ENCODE peak calls at places on chromosomes 13 and 19, in nine cellular contexts. E is psoas muscle; Y is progenitor cell of endocrine pancreas; X is LNCaP clone FGC; F is CD4-positive, alpha-beta T cell; V is RWPE1; T is foreskin fibroblast; D is esophagus muscularis mucosa; Q is IMR-90. H is an unnamed sample.

GRCh38 chr19:41238244-41238643 is 19.2 kb downstream of the AXL start:
- DNase-seq in Q (no peak), D (no peak), T (no peak), E (no peak), Y (no peak), V (no peak), X (no peak), F (no peak), H (no peak)

GRCh38 chr19:7772752-7773291 is 9.8 kb downstream of the CLEC4M start:
- DNase-seq in Q (no peak), V (peak), Y (no peak), F (no peak), E (no peak), D (no peak), T (peak), X (no peak), H (peak)

GRCh38 chr13:37910790-37911189 is 41.2 kb upstream of the TRPC4 start:
- DNase-seq in T (no peak), Y (no peak), E (no peak), V (no peak), X (no peak), F (no peak), Q (no peak), D (no peak), H (no peak)

GRCh38 chr19:33005440-33005839 is 33.4 kb downstream of the FAAP24 start:
- DNase-seq in T (no peak), Q (no peak), V (peak), E (no peak), F (no peak), D (no peak), X (peak), Y (no peak), H (no peak)

GRCh38 chr19:11806354-11807098 is 7.5 kb upstream of the ZNF440 start:
- DNase-seq in E (no peak), Q (no peak), X (no peak), T (no peak), Y (no peak), V (no peak), D (no peak), F (no peak), H (peak)

GRCh38 chr13:87821512-87821911 is 150.3 kb downstream of the SLITRK5 start:
- DNase-seq in Y (no peak), D (no peak), X (no peak), E (no peak), F (no peak), Q (no peak), T (no peak), V (no peak), H (no peak)

GRCh38 chr19:13037161-13037560 is 41.9 kb downstream of the NFIX start:
- DNase-seq in X (no peak), D (no peak), V (peak), E (peak), T (peak), Q (peak), F (no peak), Y (no peak), H (peak)

GRCh38 chr19:19459707-19460251 is 54.3 kb downstream of the GATAD2A start:
- DNase-seq in X (no peak), Q (peak), V (peak), E (peak), T (peak), F (peak), D (no peak), Y (no peak), H (peak)

GRCh38 chr19:46537136-46538097 is 41.8 kb upstream of the PNMA8B start:
- DNase-seq in Q (peak), Y (peak), E (peak), D (no peak), V (no peak), F (peak), T (peak), X (no peak), H (peak)

GRCh38 chr19:30516111-30516510 is 143.9 kb downstream of the ZNF536 start:
- DNase-seq in Q (no peak), V (no peak), F (no peak), T (no peak), X (no peak), Y (no peak), E (no peak), D (no peak), H (no peak)

GRCh38 chr19:19653597-19654147 is 9.8 kb downstream of the ATP13A1 start:
- DNase-seq in T (no peak), F (no peak), D (no peak), V (no peak), X (no peak), Y (no peak), E (no peak), Q (no peak), H (no peak)

GRCh38 chr19:46487802-46488445 is 7.7 kb downstream of the PNMA8B start:
- DNase-seq in F (peak), Q (peak), Y (peak), V (peak), T (peak), E (peak), X (peak), D (peak), H (peak)

GRCh38 chr19:49223472-49223871 is 65.9 kb downstream of the TRPM4 start:
- DNase-seq in X (no peak), Y (no peak), F (no peak), V (no peak), D (no peak), T (no peak), Q (no peak), E (no peak), H (no peak)

GRCh38 chr13:92807343-92807742 is 419.3 kb upstream of the GPC6 start:
- DNase-seq in Q (peak), F (no peak), X (peak), T (peak), D (no peak), Y (no peak), E (no peak), V (no peak), H (no peak)

GRCh38 chr13:67224148-67224846 is 5.8 kb downstream of the PCDH9 start:
- DNase-seq in T (peak), F (peak), V (peak), Q (peak), X (peak), E (peak), D (no peak), Y (no peak), H (peak)

GRCh38 chr19:10832659-10833296 is 3.2 kb downstream of the TMED1 start:
- DNase-seq in T (no peak), V (no peak), E (no peak), F (no peak), Q (no peak), D (no peak), X (no peak), Y (no peak), H (no peak)

GRCh38 chr19:36331353-36332228 is 47.4 kb downstream of the ZFP14 start:
- DNase-seq in T (peak), D (peak), Q (peak), Y (peak), X (peak), V (peak), E (peak), F (peak), H (peak)

GRCh38 chr13:49435992-49436391 is 7.9 kb downstream of the CAB39L start:
- DNase-seq in F (no peak), E (no peak), Q (peak), D (no peak), T (no peak), X (no peak), Y (no peak), V (no peak), H (peak)

GRCh38 chr19:42634409-42635232 is 39.9 kb upstream of the CEACAM8 start:
- DNase-seq in Y (no peak), V (peak), D (no peak), X (no peak), Q (peak), T (peak), E (no peak), F (peak), H (peak)

GRCh38 chr19:13082192-13083007 is 20.3 kb downstream of the LYL1 start:
- DNase-seq in X (no peak), V (no peak), T (peak), Y (no peak), Q (peak), D (no peak), F (no peak), E (no peak), H (peak)

GRCh38 chr13:51601601-51602348 is 17.5 kb downstream of the WDFY2 start:
- DNase-seq in T (no peak), Y (no peak), E (no peak), D (no peak), F (no peak), V (no peak), X (no peak), Q (no peak), H (no peak)

GRCh38 chr13:45700971-45701900 is 884 bp upstream of the CBY2 start:
- DNase-seq in F (no peak), V (no peak), E (no peak), X (no peak), D (peak), Y (no peak), Q (no peak), T (no peak), H (no peak)

GRCh38 chr19:31262673-31263308 is 86.4 kb downstream of the TSHZ3 start:
- DNase-seq in F (no peak), Y (no peak), V (no peak), T (peak), D (no peak), Q (peak), X (no peak), E (no peak), H (peak)

GRCh38 chr19:45508931-45509691 is 1.8 kb downstream of the VASP start:
- DNase-seq in V (peak), E (peak), F (no peak), T (peak), Q (peak), X (no peak), Y (no peak), D (peak), H (peak)

GRCh38 chr13:51825165-51825592 is 19.8 kb downstream of the TMEM272 start:
- DNase-seq in T (no peak), E (no peak), X (no peak), V (no peak), Y (no peak), D (no peak), Q (no peak), F (no peak), H (peak)

GRCh38 chr19:39499082-39499642 is 415 bp downstream of the DLL3 start:
- DNase-seq in V (no peak), D (no peak), Y (no peak), E (no peak), X (no peak), T (peak), Q (no peak), F (no peak), H (peak)

GRCh38 chr13:45120967-45121366 is 657 bp downstream of the GTF2F2 start:
- DNase-seq in Q (no peak), D (no peak), E (no peak), T (no peak), X (no peak), V (peak), Y (no peak), F (no peak), H (no peak)

GRCh38 chr13:50197705-50198104 is 182.5 kb downstream of the KCNRG start:
- DNase-seq in Q (peak), E (no peak), T (peak), Y (no peak), F (no peak), V (no peak), X (no peak), D (peak), H (no peak)

GRCh38 chr19:41850381-41850780 is 5.5 kb downstream of the DMRTC2 start:
- DNase-seq in D (no peak), V (no peak), F (no peak), X (no peak), E (no peak), Q (no peak), Y (no peak), T (no peak), H (no peak)

GRCh38 chr19:12865746-12866415 is 15.4 kb downstream of the DNASE2 start:
- DNase-seq in X (no peak), E (no peak), Y (no peak), D (no peak), F (no peak), V (no peak), Q (no peak), T (no peak), H (no peak)

GRCh38 chr19:18562086-18562485 is 4.4 kb downstream of the KXD1 start:
- DNase-seq in D (no peak), T (no peak), F (no peak), E (peak), Q (no peak), Y (no peak), V (no peak), X (no peak), H (peak)

GRCh38 chr19:33756177-33756576 is 40.5 kb upstream of the KCTD15 start:
- DNase-seq in Y (no peak), Q (no peak), F (no peak), X (no peak), D (no peak), V (no peak), T (no peak), E (no peak), H (no peak)

DNA sequence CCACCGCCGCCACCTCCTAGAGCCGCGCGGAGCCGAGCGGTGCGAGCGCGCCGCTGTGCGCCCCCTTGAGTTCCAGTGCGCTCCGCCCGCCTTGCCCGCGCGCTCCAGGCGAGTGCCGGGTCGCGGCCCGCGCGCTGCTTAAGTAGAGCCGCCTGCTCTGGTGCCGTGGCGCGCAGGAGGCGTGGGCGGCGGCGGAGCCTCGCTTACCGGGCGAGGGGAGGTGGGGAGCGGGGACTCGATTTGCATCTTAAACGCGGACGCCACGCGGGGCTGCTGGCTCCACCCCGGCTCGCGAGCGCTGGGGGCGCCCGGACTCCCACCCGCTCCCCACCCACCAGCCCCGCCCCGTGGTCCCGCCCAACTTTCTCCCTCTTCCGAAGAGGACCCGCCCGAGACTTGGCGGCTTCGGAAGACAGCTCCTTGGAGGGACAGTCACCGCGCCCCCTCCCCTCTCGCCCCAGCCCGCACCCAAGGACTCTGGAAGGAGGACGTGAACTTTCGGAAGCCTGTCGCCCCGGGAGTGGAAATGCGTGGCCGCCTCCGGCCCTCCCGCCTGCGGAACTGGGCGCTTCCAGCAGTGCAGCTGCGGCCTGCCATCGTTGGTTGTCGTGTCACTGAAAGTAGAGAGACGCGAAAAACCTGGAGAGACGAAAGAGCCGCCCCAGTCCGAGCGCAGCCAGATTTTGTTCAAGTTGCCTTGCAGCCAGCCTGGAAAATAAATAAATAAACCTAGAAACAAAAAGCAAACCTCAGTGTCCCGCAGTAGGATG is at the start of gene KCTD12:
- DNase-seq in Q (peak), T (peak), D (peak), X (no peak), E (peak), F (peak), Y (peak), V (peak), H (peak)
- TF ChIP-seq CTCF in Q (peak), T (no peak), D (peak), X (peak), E (peak), F (no peak), Y (peak), V (peak), H (peak)

DNA sequence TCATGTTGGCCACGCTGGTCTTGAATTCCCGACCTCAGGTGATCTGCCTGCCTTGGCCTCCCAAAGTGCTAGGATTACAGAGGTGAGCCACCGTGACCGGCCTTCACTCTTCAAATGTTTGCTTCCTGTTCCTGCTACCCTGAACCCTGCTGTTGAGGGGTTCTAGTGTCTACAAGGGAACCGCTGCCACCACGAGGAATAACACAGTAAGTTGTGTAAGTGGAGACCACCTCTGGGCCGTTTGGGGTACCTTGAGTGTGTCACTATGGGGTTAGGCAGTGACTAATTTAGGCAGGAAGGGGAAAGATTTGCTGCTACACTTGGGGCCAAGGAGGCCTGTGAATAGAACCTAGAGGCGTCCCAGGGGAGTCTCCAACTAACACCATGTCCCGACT is 2.2 kb upstream of the MYADM start:
- DNase-seq in X (no peak), V (no peak), T (peak), Q (no peak), F (no peak), E (no peak), Y (no peak), D (no peak), H (no peak)
- TF ChIP-seq CTCF in X (no peak), V (no peak), T (no peak), Q (no peak), F (no peak), E (no peak), Y (no peak), D (no peak), H (no peak)

GRCh38 chr19:6717036-6717435 is 3.4 kb downstream of the C3 start:
- DNase-seq in D (no peak), E (no peak), F (no peak), X (no peak), Y (no peak), V (no peak), Q (no peak), T (no peak), H (no peak)
- TF ChIP-seq CTCF in D (no peak), E (no peak), F (no peak), X (no peak), Y (peak), V (no peak), Q (no peak), T (no peak), H (no peak)

DNA sequence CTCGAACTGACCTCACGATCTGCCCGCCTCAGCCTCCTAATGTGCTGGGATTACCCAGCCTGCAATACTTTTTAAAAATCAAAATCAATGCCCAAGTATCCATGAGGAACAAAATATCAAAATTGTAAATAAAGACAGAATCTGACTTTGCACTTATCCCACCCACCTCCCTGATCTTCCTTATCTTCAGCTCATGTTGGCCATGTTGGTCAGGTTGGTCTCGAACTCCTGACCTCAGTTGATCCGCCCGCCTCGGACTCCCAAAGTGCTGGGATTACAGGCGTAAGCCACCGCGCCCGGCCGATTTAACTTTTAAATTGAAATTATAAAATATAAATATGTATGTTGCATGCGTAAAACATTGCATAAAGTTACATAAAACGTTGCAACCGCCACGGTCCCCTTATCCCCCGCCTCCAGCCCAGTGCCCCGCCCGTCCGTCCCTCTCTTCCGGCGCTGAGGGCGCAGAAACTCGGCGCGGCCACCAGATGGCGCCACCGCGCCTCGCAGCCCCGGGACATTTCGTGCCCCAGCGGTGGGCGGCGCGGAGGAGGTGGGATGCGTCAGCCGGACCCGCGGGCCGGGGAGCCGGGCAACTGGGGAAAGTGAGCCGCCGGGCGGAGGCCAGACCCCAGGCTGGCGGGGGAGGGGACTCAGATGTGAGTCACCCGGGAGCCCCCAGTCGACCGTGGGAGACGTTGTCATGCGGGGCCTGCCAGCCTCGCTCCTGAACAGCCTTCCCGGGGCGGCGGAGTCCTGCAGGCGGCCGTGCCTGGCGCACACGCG is 1.5 kb upstream of the GADD45B start:
- DNase-seq in X (no peak), V (peak), D (peak), T (peak), E (peak), Q (peak), Y (peak), F (peak), H (peak)
- TF ChIP-seq CTCF in X (peak), V (peak), D (peak), T (peak), E (peak), Q (peak), Y (peak), F (peak), H (peak)